ENCODE peak calls at places on chromosomes 3 and 15, in seven cellular contexts. N, B, X, Z, G, Y and K are unnamed samples.

GRCh38 chr3:51966486-51966885 is 768 bp downstream of the PCBP4 start:
- DNase-seq in N (no peak), B (no peak), X (peak), Z (no peak), G (no peak), Y (no peak), K (no peak)

GRCh38 chr3:72017935-72018334 is 233.0 kb upstream of the PROK2 start:
- DNase-seq in N (no peak), B (no peak), X (no peak), Z (no peak), G (no peak), Y (no peak), K (no peak)

GRCh38 chr15:92121047-92121446 is 267.5 kb downstream of the SLCO3A1 start:
- DNase-seq in N (no peak), B (no peak), X (no peak), Z (no peak), G (no peak), Y (no peak), K (no peak)

GRCh38 chr3:124496066-124496465 is 234.2 kb upstream of the UMPS start:
- DNase-seq in N (no peak), B (no peak), X (no peak), Z (no peak), G (no peak), Y (no peak), K (no peak)

GRCh38 chr3:10160346-10160745 is 4.4 kb upstream of the IRAK2 start:
- DNase-seq in N (peak), B (no peak), X (no peak), Z (no peak), G (no peak), Y (peak), K (no peak)

GRCh38 chr15:56948000-56948765 is 29.7 kb downstream of the TCF12 start:
- DNase-seq in N (no peak), B (no peak), X (no peak), Z (no peak), G (no peak), Y (no peak), K (no peak)

GRCh38 chr3:123294296-123294938 is 92.7 kb downstream of the SEC22A start:
- DNase-seq in N (no peak), B (no peak), X (no peak), Z (no peak), G (no peak), Y (no peak), K (no peak)

GRCh38 chr3:51099794-51100542 is 285.1 kb upstream of the MANF start:
- DNase-seq in N (peak), B (peak), X (no peak), Z (peak), G (peak), Y (peak), K (peak)

GRCh38 chr3:12046406-12046805 is 42.2 kb downstream of the SYN2 start:
- DNase-seq in N (peak), B (no peak), X (no peak), Z (no peak), G (no peak), Y (peak), K (peak)

GRCh38 chr3:46471371-46471914 is 6.7 kb upstream of the LTF start:
- DNase-seq in N (no peak), B (no peak), X (no peak), Z (no peak), G (no peak), Y (no peak), K (no peak)

GRCh38 chr15:65712415-65712814 is 79.7 kb downstream of the DENND4A start:
- DNase-seq in N (no peak), B (no peak), X (no peak), Z (no peak), G (no peak), Y (no peak), K (no peak)

GRCh38 chr3:13119471-13120220 is 46.4 kb upstream of the IQSEC1 start:
- DNase-seq in N (no peak), B (no peak), X (peak), Z (no peak), G (no peak), Y (no peak), K (no peak)

GRCh38 chr15:63724760-63725159 is 109.0 kb downstream of the HERC1 start:
- DNase-seq in N (no peak), B (no peak), X (no peak), Z (no peak), G (no peak), Y (no peak), K (no peak)

GRCh38 chr3:56207913-56208312 is 260.4 kb downstream of the ERC2 start:
- DNase-seq in N (no peak), B (no peak), X (no peak), Z (no peak), G (no peak), Y (peak), K (no peak)

GRCh38 chr3:56202997-56203396 is 265.3 kb downstream of the ERC2 start:
- DNase-seq in N (no peak), B (no peak), X (no peak), Z (no peak), G (no peak), Y (no peak), K (no peak)

GRCh38 chr3:56210201-56210774 is 258.0 kb downstream of the ERC2 start:
- DNase-seq in N (no peak), B (no peak), X (no peak), Z (no peak), G (no peak), Y (no peak), K (no peak)

GRCh38 chr3:56200251-56200650 is 268.0 kb downstream of the ERC2 start:
- DNase-seq in N (no peak), B (no peak), X (no peak), Z (no peak), G (no peak), Y (no peak), K (no peak)

DNA sequence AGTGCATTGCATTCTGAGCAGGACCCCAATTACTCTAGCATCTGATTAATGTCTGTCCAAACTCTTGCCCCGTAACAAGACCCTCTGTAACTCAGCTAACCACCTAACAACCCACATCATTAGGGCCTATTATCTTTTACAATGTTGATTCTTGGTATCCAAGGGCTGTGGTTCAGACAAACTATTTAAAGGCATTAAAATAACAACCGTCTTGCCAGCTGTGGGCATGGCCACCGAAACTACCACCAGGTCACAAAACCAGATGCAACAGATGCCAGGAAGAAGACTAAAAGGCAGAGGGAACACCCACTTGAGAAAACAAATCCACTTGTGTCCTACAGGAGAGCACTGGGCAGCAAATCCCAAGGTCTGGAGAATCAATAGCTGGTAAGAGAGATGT is 262.9 kb downstream of the ERC2 start:
- DNase-seq in N (peak), B (no peak), X (no peak), Z (no peak), G (no peak), Y (no peak), K (no peak)
- H3K4me3 ChIP-seq in N (no peak), B (no peak), X (no peak), Z (no peak), G (no peak), Y (no peak), K (no peak)

DNA sequence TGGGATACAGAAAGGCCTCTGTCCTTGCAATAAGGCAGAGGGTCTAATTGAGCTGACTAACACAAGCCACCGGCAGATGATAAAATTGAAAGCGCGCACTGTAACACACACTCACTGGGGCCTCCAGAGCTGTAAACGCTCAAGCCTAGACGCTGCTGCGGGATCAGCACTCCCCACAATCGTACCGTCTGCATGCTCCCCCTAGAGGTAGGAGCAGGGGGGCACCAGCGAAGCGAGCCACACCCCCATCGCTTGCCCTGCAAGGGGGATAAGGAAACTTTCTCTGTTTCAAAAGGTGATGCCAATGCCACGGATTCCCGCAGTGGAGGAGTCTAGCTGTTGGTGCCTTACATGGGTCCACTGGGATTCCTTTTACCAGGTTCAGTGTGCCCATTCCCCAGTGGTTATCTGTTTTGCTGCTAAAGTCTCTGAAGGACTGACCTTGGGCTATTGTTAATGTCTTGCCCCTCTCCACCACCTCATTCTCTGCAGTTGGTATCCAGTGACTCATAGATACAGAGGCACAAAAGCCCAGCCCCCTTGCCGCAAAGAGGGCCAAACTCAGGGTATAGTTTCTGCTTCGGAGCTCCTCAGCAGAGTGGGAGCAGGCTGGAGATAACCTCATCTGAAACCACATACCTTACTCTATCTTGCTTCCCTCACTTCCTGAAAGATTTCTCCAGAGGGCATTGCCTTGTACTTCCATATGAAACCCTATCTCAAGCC is 139.3 kb upstream of the KBTBD8 start:
- DNase-seq in N (no peak), B (no peak), X (no peak), Z (peak), G (no peak), Y (no peak), K (no peak)
- TF ChIP-seq CTCF in N (peak), B (no peak), X (no peak), Z (no peak), G (no peak), Y (no peak), K (no peak)

DNA sequence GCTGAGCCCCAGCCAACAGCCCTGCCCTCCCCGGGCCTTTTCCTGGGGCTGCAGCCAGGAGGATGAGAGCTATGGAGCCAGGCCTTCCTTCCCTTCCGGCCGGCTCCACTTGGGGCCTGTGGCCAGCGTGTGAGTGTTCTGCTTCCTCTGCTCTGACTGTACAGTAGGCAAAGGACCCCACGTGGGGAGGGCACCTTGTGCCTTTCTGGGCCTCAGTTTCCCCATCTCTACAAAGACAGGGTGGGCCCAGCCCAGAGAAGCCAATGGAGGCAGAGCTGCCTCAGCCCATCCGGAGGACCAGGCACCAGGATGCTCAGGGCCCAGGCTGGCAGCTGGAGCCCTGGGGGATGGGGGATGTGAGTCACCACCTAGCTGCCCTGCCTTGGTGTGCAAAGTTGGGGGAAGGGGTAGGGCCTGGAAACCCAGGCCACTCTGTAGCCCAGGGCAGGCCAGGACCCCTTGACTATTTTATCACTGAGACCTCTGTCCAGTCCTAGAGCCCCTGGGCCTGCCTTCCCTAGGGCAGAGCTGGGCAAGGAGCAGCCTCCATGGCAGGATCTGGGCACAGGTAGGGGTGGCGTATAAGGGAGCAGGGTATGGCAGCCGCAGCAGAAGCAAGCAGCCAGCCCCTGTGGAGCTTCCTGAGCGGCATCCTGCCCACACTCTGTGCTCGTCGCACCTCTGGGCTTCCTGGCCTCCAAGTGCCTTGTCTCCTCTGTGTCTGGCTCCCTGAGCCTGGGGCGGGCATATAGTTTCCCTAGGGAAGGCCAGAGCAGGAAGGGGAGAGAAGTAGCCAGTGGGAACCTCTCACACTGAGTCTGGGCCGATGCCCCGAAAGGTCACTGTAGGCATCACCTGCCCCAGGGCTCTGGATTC is 1.8 kb downstream of the PSTPIP1 start:
- DNase-seq in N (no peak), B (no peak), X (peak), Z (peak), G (peak), Y (peak), K (no peak)
- H3K4me3 ChIP-seq in N (no peak), B (peak), X (no peak), Z (no peak), G (peak), Y (no peak), K (no peak)

GRCh38 chr3:194514626-194515025 is 27.8 kb upstream of the ATP13A3 start:
- DNase-seq in N (no peak), B (no peak), X (no peak), Z (no peak), G (no peak), Y (no peak), K (no peak)
- TF ChIP-seq CTCF in N (no peak), B (no peak), X (no peak), Z (no peak), G (no peak), Y (no peak), K (no peak)

GRCh38 chr3:119559441-119559963 is at the start of gene CD80:
- DNase-seq in N (peak), B (peak), X (peak), Z (peak), G (peak), Y (peak), K (peak)
- H3K4me3 ChIP-seq in N (no peak), B (no peak), X (no peak), Z (no peak), G (no peak), Y (no peak), K (no peak)

DNA sequence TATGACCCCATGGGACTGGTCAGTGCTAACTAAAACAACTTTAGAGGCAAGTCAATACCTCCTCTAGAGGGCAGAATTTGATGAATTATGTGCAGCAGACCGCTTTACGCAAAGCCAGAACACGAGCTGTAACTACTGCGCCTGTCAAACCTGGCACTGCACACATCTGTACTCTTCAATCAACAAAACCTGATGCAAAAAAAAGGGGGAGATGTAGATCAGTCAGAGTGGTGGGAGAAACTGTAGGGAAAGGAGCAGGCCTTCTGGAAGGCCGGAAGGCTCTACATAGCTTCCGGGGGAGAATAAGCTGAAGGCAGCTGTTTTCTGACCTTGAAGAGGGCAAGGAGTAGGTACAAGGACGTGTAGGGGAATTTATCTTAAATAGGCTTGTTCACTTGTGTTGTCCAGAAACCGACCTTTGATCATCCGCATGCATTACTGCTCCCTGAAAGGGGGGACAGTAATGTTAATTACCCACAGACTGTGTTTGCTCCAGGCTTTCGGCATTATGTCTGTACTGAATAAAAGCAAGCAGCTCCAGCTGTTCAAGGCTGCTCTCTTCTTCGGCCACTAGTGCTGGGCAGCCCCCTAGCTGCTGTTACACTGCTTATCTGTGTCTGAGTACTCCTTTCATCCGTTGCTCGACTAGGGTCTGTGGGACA is 41.0 kb downstream of the GPR160 start:
- DNase-seq in N (no peak), B (no peak), X (no peak), Z (no peak), G (no peak), Y (no peak), K (no peak)
- TF ChIP-seq CTCF in N (no peak), B (no peak), X (no peak), Z (no peak), G (no peak), Y (no peak), K (no peak)